ENCODE peak calls at places on chromosomes 11 and 22, in four cellular contexts. One of them, this sample, is unnamed.

GRCh38 chr11:2382927-2383822 is 6.1 kb downstream of the CD81 start:
- DNase-seq in Peyer's patch: peak; percentile 63
- DNase-seq in A549: no peak
- DNase-seq in HCT116: no peak
- DNase-seq in this sample: no peak

GRCh38 chr11:31813961-31814868 is 3.1 kb upstream of the PAX6 start:
- DNase-seq in Peyer's patch: no peak
- DNase-seq in HCT116: no peak
- DNase-seq in A549: no peak
- DNase-seq in this sample: no peak

GRCh38 chr11:859394-860131 is 16.9 kb downstream of the TSPAN4 start:
- DNase-seq in A549: peak; percentile 70
- DNase-seq in Peyer's patch: peak; percentile 72
- DNase-seq in HCT116: no peak
- DNase-seq in this sample: peak; percentile 89

GRCh38 chr22:32313532-32313931 is 44.1 kb upstream of the RFPL3 start:
- DNase-seq in Peyer's patch: no peak
- DNase-seq in A549: no peak
- DNase-seq in HCT116: no peak
- DNase-seq in this sample: no peak

GRCh38 chr22:47450876-47451475 is 688.5 kb downstream of the TBC1D22A start:
- DNase-seq in A549: no peak
- DNase-seq in Peyer's patch: no peak
- DNase-seq in HCT116: no peak
- DNase-seq in this sample: no peak

GRCh38 chr22:44419429-44419828 is 78.6 kb downstream of the RTL6 start:
- DNase-seq in HCT116: no peak
- DNase-seq in A549: no peak
- DNase-seq in Peyer's patch: no peak
- DNase-seq in this sample: no peak

GRCh38 chr11:19121646-19122045 is 4.7 kb downstream of the ZDHHC13 start:
- DNase-seq in Peyer's patch: no peak
- DNase-seq in HCT116: no peak
- DNase-seq in A549: no peak
- DNase-seq in this sample: peak; percentile 13

GRCh38 chr11:123300874-123301695 is 106.0 kb upstream of the CLMP start:
- DNase-seq in Peyer's patch: no peak
- DNase-seq in HCT116: peak; percentile 63
- DNase-seq in A549: peak; percentile 13
- DNase-seq in this sample: peak; percentile 30

GRCh38 chr11:111137846-111138245 is 107.7 kb upstream of the POU2AF2 start:
- DNase-seq in Peyer's patch: no peak
- DNase-seq in A549: no peak
- DNase-seq in HCT116: no peak
- DNase-seq in this sample: no peak

GRCh38 chr11:70243912-70244652 is 26.4 kb upstream of the PPFIA1 start:
- DNase-seq in HCT116: no peak
- DNase-seq in Peyer's patch: no peak
- DNase-seq in A549: peak; percentile 24
- DNase-seq in this sample: no peak

GRCh38 chr22:35725521-35725920 is 7.8 kb downstream of the APOL5 start:
- DNase-seq in A549: no peak
- DNase-seq in HCT116: no peak
- DNase-seq in Peyer's patch: no peak
- DNase-seq in this sample: no peak

GRCh38 chr11:17046690-17047089 is 30.8 kb downstream of the RPS13 start:
- DNase-seq in HCT116: no peak
- DNase-seq in Peyer's patch: no peak
- DNase-seq in A549: no peak
- DNase-seq in this sample: no peak

GRCh38 chr22:44312766-44313165 is at the start of gene SHISAL1:
- DNase-seq in Peyer's patch: no peak
- DNase-seq in A549: no peak
- DNase-seq in HCT116: no peak
- DNase-seq in this sample: no peak

GRCh38 chr22:37731804-37732471 is 35.1 kb downstream of the TRIOBP start:
- DNase-seq in A549: peak; percentile 84
- DNase-seq in Peyer's patch: no peak
- DNase-seq in HCT116: no peak
- DNase-seq in this sample: peak; percentile 26

GRCh38 chr11:116891746-116892145 is 54.3 kb upstream of the APOA1 start:
- DNase-seq in A549: no peak
- DNase-seq in HCT116: no peak
- DNase-seq in Peyer's patch: no peak
- DNase-seq in this sample: no peak

GRCh38 chr11:28461338-28461737 is 353.1 kb downstream of the METTL15 start:
- DNase-seq in Peyer's patch: no peak
- DNase-seq in A549: no peak
- DNase-seq in HCT116: no peak
- DNase-seq in this sample: no peak

GRCh38 chr22:17807086-17807485 is 32.8 kb upstream of the BID start:
- DNase-seq in A549: no peak
- DNase-seq in HCT116: no peak
- DNase-seq in Peyer's patch: no peak
- DNase-seq in this sample: no peak

GRCh38 chr22:37036655-37037377 is 14.7 kb upstream of the KCTD17 start:
- DNase-seq in HCT116: no peak
- DNase-seq in A549: no peak
- DNase-seq in Peyer's patch: no peak
- DNase-seq in this sample: no peak

GRCh38 chr22:40177738-40178416 is at the start of gene TNRC6B:
- DNase-seq in Peyer's patch: peak; percentile 91
- DNase-seq in A549: peak; percentile 94
- DNase-seq in HCT116: peak; percentile 95
- DNase-seq in this sample: peak; percentile 98
- TF ChIP-seq POLR2A in Peyer's patch: peak; percentile 99
- TF ChIP-seq POLR2A in A549: peak; percentile 54
- TF ChIP-seq POLR2A in HCT116: peak; percentile 98
- TF ChIP-seq POLR2A in this sample: peak; percentile 99

DNA sequence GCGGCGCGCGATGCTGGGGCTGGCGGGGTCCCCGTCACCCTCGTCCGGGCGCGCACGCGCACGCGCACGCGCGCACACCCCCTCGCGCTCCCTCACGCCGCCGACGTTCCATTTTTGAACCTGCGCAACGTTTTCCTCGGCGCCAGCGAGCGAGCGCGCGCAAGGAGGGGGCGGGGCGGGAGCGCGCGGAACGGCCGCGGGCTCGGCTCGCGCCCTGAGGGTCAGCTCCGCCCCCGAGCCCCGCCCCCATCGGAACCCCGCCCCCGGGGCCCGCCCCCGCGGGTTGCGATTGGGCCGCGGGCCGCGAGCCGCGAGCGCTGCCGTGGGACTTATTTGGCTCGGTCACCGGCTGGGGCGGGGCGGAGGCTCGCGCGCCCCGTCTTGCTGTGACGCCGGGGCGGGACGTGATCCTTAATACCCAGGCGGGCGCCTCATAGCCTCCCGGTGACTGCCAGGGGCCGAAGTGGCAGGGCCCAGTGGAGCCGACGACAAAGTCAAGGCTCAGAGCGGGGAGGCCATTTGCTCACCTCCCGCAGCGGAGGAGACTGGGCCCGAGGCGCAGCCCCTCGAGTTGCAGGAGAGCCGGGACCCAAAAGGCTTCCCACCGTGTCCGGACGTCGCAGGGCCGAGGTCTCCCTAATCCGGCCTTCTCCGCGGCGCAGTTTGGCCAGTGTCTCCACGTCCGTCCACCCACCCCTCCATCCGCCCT is at the start of gene CBX7:
- DNase-seq in Peyer's patch: peak; percentile 98
- DNase-seq in HCT116: peak; percentile 74
- DNase-seq in A549: peak; percentile 78
- DNase-seq in this sample: peak; percentile 97
- TF ChIP-seq POLR2A in Peyer's patch: peak; percentile 63
- TF ChIP-seq POLR2A in HCT116: no peak
- TF ChIP-seq POLR2A in A549: no peak
- TF ChIP-seq POLR2A in this sample: peak; percentile 23

GRCh38 chr11:61834278-61835004 is 6.3 kb downstream of the FADS2 start:
- DNase-seq in A549: no peak
- DNase-seq in HCT116: no peak
- DNase-seq in Peyer's patch: no peak
- DNase-seq in this sample: peak; percentile 97
- TF ChIP-seq POLR2A in A549: no peak
- TF ChIP-seq POLR2A in HCT116: no peak
- TF ChIP-seq POLR2A in Peyer's patch: no peak
- TF ChIP-seq POLR2A in this sample: peak; percentile 96

GRCh38 chr11:9462806-9463537 is 2.2 kb downstream of the ZNF143 start:
- DNase-seq in A549: peak; percentile 20
- DNase-seq in HCT116: no peak
- DNase-seq in Peyer's patch: no peak
- DNase-seq in this sample: peak; percentile 15
- TF ChIP-seq POLR2A in A549: no peak
- TF ChIP-seq POLR2A in HCT116: no peak
- TF ChIP-seq POLR2A in Peyer's patch: no peak
- TF ChIP-seq POLR2A in this sample: no peak

DNA sequence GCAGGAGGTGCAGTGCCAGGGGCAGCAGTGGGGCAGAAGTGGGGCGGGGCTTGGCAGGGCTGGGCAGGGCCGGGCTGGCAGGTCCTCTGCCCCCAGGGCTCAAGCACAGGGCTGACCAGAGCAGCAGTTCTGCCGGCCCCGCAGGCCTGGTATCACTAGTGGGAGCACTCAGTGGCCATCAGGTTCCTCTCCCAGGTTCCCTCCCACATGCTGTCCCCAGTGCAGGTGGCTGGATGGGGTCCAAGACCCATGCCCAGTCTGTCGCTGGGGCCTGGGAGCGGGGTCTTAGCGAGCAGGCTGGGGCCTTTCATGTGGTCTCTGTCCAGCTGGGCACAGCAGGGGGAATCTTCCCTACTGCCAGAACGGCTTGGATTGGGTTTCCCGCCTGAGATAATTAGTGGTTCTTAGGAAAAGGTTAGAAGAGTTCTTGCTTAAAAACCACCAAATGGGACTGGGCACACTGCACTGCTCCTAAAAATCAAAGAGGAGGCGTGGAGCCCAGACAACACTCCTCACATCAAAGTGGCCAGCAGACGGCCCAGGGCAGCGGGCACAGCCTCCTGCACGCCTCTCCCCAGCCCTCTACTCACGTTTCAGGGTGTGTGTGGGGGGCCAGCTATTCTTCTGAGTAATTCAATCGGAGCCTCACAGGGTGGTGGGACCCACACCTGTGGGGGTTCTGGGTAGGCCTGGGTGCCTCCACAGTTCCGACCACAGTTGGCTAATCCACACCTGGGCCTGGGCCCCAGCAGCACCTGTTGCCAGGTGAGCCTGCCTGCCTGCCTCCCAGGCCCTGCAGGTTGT is 45.6 kb downstream of the TPCN2 start:
- DNase-seq in A549: no peak
- DNase-seq in Peyer's patch: no peak
- DNase-seq in HCT116: no peak
- DNase-seq in this sample: no peak
- TF ChIP-seq POLR2A in A549: no peak
- TF ChIP-seq POLR2A in Peyer's patch: no peak
- TF ChIP-seq POLR2A in HCT116: no peak
- TF ChIP-seq POLR2A in this sample: no peak

DNA sequence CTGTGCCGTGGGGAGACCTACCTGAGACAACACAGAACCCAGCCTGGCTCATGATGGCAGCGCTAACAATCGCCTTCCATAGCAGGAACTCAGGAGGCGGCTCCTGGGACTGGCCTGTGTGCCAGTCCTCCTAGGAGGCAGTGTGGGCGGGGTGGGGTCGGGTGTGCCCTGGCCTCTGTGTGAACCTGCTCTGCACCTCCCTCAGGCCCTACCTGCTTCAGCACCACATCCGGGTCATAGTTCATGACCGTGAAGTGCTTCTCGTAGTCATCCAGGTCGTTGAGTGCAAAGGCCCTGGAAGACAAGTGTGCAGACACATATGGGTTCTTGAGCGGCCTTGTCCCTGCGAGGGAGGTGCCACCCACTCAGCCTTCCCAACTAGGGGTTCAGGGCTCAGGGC is 15.3 kb downstream of the TTLL12 start:
- DNase-seq in HCT116: no peak
- DNase-seq in A549: no peak
- DNase-seq in Peyer's patch: peak; percentile 81
- DNase-seq in this sample: no peak
- TF ChIP-seq POLR2A in HCT116: no peak
- TF ChIP-seq POLR2A in A549: no peak
- TF ChIP-seq POLR2A in Peyer's patch: peak; percentile 14
- TF ChIP-seq POLR2A in this sample: no peak

GRCh38 chr11:59754494-59754858 is 700 bp upstream of the STX3 start:
- DNase-seq in A549: peak; percentile 28
- DNase-seq in HCT116: no peak
- DNase-seq in Peyer's patch: peak; percentile 62
- DNase-seq in this sample: peak; percentile 63

GRCh38 chr11:59753650-59754493 is 1.3 kb upstream of the STX3 start:
- DNase-seq in Peyer's patch: peak; percentile 95
- DNase-seq in HCT116: peak; percentile 63
- DNase-seq in A549: peak; percentile 81
- DNase-seq in this sample: peak; percentile 80

GRCh38 chr11:59756496-59756840 is 1.3 kb downstream of the STX3 start:
- DNase-seq in HCT116: no peak
- DNase-seq in A549: peak; percentile 10
- DNase-seq in Peyer's patch: no peak
- DNase-seq in this sample: no peak

GRCh38 chr11:59755701-59756495 is 722 bp downstream of the STX3 start:
- DNase-seq in Peyer's patch: peak; percentile 87
- DNase-seq in A549: peak; percentile 49
- DNase-seq in HCT116: peak; percentile 27
- DNase-seq in this sample: peak; percentile 64

GRCh38 chr11:59754859-59755700 is at the start of gene STX3:
- DNase-seq in A549: peak; percentile 73
- DNase-seq in HCT116: peak; percentile 64
- DNase-seq in Peyer's patch: peak; percentile 86
- DNase-seq in this sample: peak; percentile 70
- TF ChIP-seq POLR2A in A549: no peak
- TF ChIP-seq POLR2A in HCT116: peak; percentile 33
- TF ChIP-seq POLR2A in Peyer's patch: no peak
- TF ChIP-seq POLR2A in this sample: no peak

DNA sequence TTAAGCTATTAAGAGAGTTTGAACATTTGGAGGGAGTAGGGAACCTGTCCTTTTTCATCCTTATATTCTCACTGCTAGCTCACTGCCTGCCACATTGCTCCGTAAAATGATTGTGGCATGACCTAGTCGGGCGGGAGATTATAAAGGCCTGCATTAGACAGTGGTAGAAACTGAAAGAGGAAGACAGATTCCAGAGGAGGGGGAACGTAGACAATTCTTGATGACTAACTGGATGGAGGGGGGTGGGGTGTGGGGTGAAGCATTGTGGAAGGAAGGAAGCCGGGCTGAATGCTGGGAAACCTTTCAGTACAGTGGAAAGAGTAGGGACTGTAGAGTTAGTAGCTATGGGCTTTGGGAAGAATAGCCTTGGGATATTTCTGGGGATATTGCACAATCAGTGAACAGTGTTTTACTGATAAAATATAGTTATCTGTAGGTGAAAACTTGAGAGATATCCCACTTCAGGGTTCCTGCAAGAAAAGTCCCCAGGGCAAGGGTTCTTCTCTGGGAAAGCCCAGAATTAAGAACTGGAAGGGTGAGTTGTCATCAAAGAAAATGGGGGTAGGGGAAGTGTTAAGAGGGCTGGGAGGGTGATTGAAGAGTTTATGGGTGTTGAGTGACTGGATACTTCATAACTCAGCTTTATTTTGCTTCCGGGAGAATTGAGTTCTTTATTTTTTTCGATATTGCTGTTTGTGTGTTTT is 2.1 kb downstream of the MED15 start:
- DNase-seq in A549: peak; percentile 57
- DNase-seq in HCT116: no peak
- DNase-seq in Peyer's patch: peak; percentile 88
- DNase-seq in this sample: peak; percentile 43
- TF ChIP-seq POLR2A in A549: no peak
- TF ChIP-seq POLR2A in HCT116: no peak
- TF ChIP-seq POLR2A in Peyer's patch: peak; percentile 80
- TF ChIP-seq POLR2A in this sample: no peak

GRCh38 chr22:50293441-50294318 is 13.8 kb downstream of the PLXNB2 start:
- DNase-seq in A549: peak; percentile 62
- DNase-seq in Peyer's patch: peak; percentile 87
- DNase-seq in HCT116: no peak
- DNase-seq in this sample: no peak
- TF ChIP-seq POLR2A in A549: no peak
- TF ChIP-seq POLR2A in Peyer's patch: peak; percentile 62
- TF ChIP-seq POLR2A in HCT116: no peak
- TF ChIP-seq POLR2A in this sample: no peak